ENCODE peak calls at places on chromosomes 13 and 19, in four cellular contexts. L, T, V and K are unnamed samples.

GRCh38 chr19:10766049-10766623 is 48.3 kb downstream of the DNM2 start:
- ATAC-seq in L (no peak), T (no peak), V (peak), K (no peak)

GRCh38 chr13:97116754-97117153 is 105.4 kb upstream of the MBNL2 start:
- ATAC-seq in L (no peak), T (no peak), V (peak), K (peak)

GRCh38 chr19:34828156-34828555 is 55.1 kb upstream of the ZNF599 start:
- ATAC-seq in L (no peak), T (no peak), V (no peak), K (no peak)

GRCh38 chr13:74306496-74306895 is 172.3 kb upstream of the KLF12 start:
- ATAC-seq in L (no peak), T (no peak), V (no peak), K (no peak)

GRCh38 chr13:65347420-65348030 is 1882.6 kb downstream of the PCDH9 start:
- ATAC-seq in L (no peak), T (no peak), V (no peak), K (no peak)

GRCh38 chr13:39767791-39768564 is 112.5 kb downstream of the COG6 start:
- ATAC-seq in L (no peak), T (no peak), V (no peak), K (no peak)

GRCh38 chr13:73242515-73243015 is 183.8 kb downstream of the KLF5 start:
- ATAC-seq in L (no peak), T (no peak), V (no peak), K (no peak)

GRCh38 chr19:16889429-16889882 is 657 bp downstream of the F2RL3 start:
- ATAC-seq in L (peak), T (peak), V (peak), K (peak)

GRCh38 chr13:41470187-41470586 is 12.8 kb downstream of the RGCC start:
- ATAC-seq in L (no peak), T (no peak), V (no peak), K (no peak)

GRCh38 chr19:13978306-13978705 is 26.0 kb downstream of the DCAF15 start:
- ATAC-seq in L (no peak), T (peak), V (peak), K (peak)

GRCh38 chr13:27035892-27036235 is 135.7 kb downstream of the USP12 start:
- ATAC-seq in L (peak), T (peak), V (no peak), K (peak)

GRCh38 chr19:48926909-48927308 is 6.6 kb upstream of the DHDH start:
- ATAC-seq in L (peak), T (peak), V (peak), K (peak)